ENCODE peak calls at places on chromosomes 3 and 15, in seven cellular contexts. One of them, this sample, is unnamed.

GRCh38 chr3:70832811-70833509 is 520.5 kb upstream of the MDFIC2 start:
- DNase-seq in HCT116: no peak
- DNase-seq in HepG2: no peak
- DNase-seq in SK-N-SH: no peak
- DNase-seq in K562: no peak
- DNase-seq in GM12878: no peak
- DNase-seq in H1: no peak
- DNase-seq in this sample: no peak

GRCh38 chr3:152977356-152977755 is 142.4 kb downstream of the P2RY1 start:
- DNase-seq in HCT116: no peak
- DNase-seq in HepG2: no peak
- DNase-seq in SK-N-SH: no peak
- DNase-seq in K562: no peak
- DNase-seq in GM12878: no peak
- DNase-seq in H1: no peak
- DNase-seq in this sample: no peak

GRCh38 chr15:66775127-66776105 is 73.4 kb downstream of the SMAD6 start:
- DNase-seq in HCT116: no peak
- DNase-seq in HepG2: no peak
- DNase-seq in SK-N-SH: peak
- DNase-seq in K562: no peak
- DNase-seq in GM12878: no peak
- DNase-seq in H1: no peak
- DNase-seq in this sample: no peak

GRCh38 chr3:65288781-65289180 is 601.0 kb upstream of the ADAMTS9 start:
- DNase-seq in HCT116: no peak
- DNase-seq in HepG2: no peak
- DNase-seq in SK-N-SH: no peak
- DNase-seq in K562: no peak
- DNase-seq in GM12878: no peak
- DNase-seq in H1: no peak
- DNase-seq in this sample: no peak

GRCh38 chr3:4948395-4948794 is 30.8 kb upstream of the BHLHE40 start:
- DNase-seq in HCT116: no peak
- DNase-seq in HepG2: no peak
- DNase-seq in SK-N-SH: no peak
- DNase-seq in K562: no peak
- DNase-seq in GM12878: no peak
- DNase-seq in H1: no peak
- DNase-seq in this sample: no peak

GRCh38 chr15:31598620-31599019 is 272.0 kb downstream of the KLF13 start:
- DNase-seq in HCT116: no peak
- DNase-seq in HepG2: peak
- DNase-seq in SK-N-SH: no peak
- DNase-seq in K562: peak
- DNase-seq in GM12878: no peak
- DNase-seq in H1: peak
- DNase-seq in this sample: no peak

GRCh38 chr3:46576-46975 is 150.0 kb upstream of the CHL1 start:
- DNase-seq in HCT116: no peak
- DNase-seq in HepG2: no peak
- DNase-seq in SK-N-SH: no peak
- DNase-seq in K562: no peak
- DNase-seq in GM12878: no peak
- DNase-seq in H1: no peak
- DNase-seq in this sample: no peak

GRCh38 chr3:23761440-23761896 is 44.3 kb upstream of the UBE2E1 start:
- DNase-seq in HCT116: peak
- DNase-seq in HepG2: peak
- DNase-seq in SK-N-SH: no peak
- DNase-seq in K562: peak
- DNase-seq in GM12878: peak
- DNase-seq in H1: no peak
- DNase-seq in this sample: peak

GRCh38 chr15:62964251-62964650 is 78.3 kb upstream of the TPM1 start:
- DNase-seq in HCT116: no peak
- DNase-seq in HepG2: no peak
- DNase-seq in SK-N-SH: no peak
- DNase-seq in K562: no peak
- DNase-seq in GM12878: no peak
- DNase-seq in H1: no peak
- DNase-seq in this sample: no peak

GRCh38 chr3:99637041-99637380 is 1.4 kb upstream of the COL8A1 start:
- DNase-seq in HCT116: no peak
- DNase-seq in HepG2: no peak
- DNase-seq in SK-N-SH: no peak
- DNase-seq in K562: no peak
- DNase-seq in GM12878: no peak
- DNase-seq in H1: no peak
- DNase-seq in this sample: no peak

GRCh38 chr3:38165722-38166387 is 518 bp downstream of the OXSR1 start:
- DNase-seq in HCT116: no peak
- DNase-seq in HepG2: peak
- DNase-seq in SK-N-SH: no peak
- DNase-seq in K562: peak
- DNase-seq in GM12878: no peak
- DNase-seq in H1: no peak
- DNase-seq in this sample: peak

GRCh38 chr3:13308406-13308805 is 111.7 kb downstream of the NUP210 start:
- DNase-seq in HCT116: peak
- DNase-seq in HepG2: peak
- DNase-seq in SK-N-SH: peak
- DNase-seq in K562: peak
- DNase-seq in GM12878: no peak
- DNase-seq in H1: peak
- DNase-seq in this sample: peak

GRCh38 chr3:57977755-57978715 is 30.2 kb upstream of the FLNB start:
- DNase-seq in HCT116: peak
- DNase-seq in HepG2: peak
- DNase-seq in SK-N-SH: peak
- DNase-seq in K562: no peak
- DNase-seq in GM12878: no peak
- DNase-seq in H1: no peak
- DNase-seq in this sample: no peak

GRCh38 chr15:88911766-88912118 is 1.4 kb downstream of the MFGE8 start:
- DNase-seq in HCT116: no peak
- DNase-seq in HepG2: no peak
- DNase-seq in SK-N-SH: no peak
- DNase-seq in K562: peak
- DNase-seq in GM12878: no peak
- DNase-seq in H1: no peak
- DNase-seq in this sample: no peak

GRCh38 chr15:34240537-34240936 is 15.7 kb downstream of the EMC4 start:
- DNase-seq in HCT116: no peak
- DNase-seq in HepG2: no peak
- DNase-seq in SK-N-SH: no peak
- DNase-seq in K562: no peak
- DNase-seq in GM12878: no peak
- DNase-seq in H1: no peak
- DNase-seq in this sample: no peak

GRCh38 chr15:34246276-34247010 is 21.6 kb downstream of the EMC4 start:
- DNase-seq in HCT116: no peak
- DNase-seq in HepG2: no peak
- DNase-seq in SK-N-SH: no peak
- DNase-seq in K562: no peak
- DNase-seq in GM12878: no peak
- DNase-seq in H1: no peak
- DNase-seq in this sample: no peak

GRCh38 chr15:34243226-34243625 is 18.4 kb downstream of the EMC4 start:
- DNase-seq in HCT116: no peak
- DNase-seq in HepG2: no peak
- DNase-seq in SK-N-SH: no peak
- DNase-seq in K562: no peak
- DNase-seq in GM12878: no peak
- DNase-seq in H1: no peak
- DNase-seq in this sample: no peak

GRCh38 chr15:34239151-34239761 is 14.4 kb downstream of the EMC4 start:
- DNase-seq in HCT116: peak
- DNase-seq in HepG2: peak
- DNase-seq in SK-N-SH: no peak
- DNase-seq in K562: no peak
- DNase-seq in GM12878: no peak
- DNase-seq in H1: no peak
- DNase-seq in this sample: no peak

GRCh38 chr15:34241376-34242350 is 16.8 kb downstream of the EMC4 start:
- DNase-seq in HCT116: no peak
- DNase-seq in HepG2: peak
- DNase-seq in SK-N-SH: peak
- DNase-seq in K562: peak
- DNase-seq in GM12878: no peak
- DNase-seq in H1: no peak
- DNase-seq in this sample: peak
- TF ChIP-seq JUND in HCT116: no peak
- TF ChIP-seq JUND in HepG2: no peak
- TF ChIP-seq JUND in SK-N-SH: no peak
- TF ChIP-seq JUND in K562: no peak
- TF ChIP-seq JUND in GM12878: no peak
- TF ChIP-seq JUND in H1: no peak
- TF ChIP-seq JUND in this sample: no peak

DNA sequence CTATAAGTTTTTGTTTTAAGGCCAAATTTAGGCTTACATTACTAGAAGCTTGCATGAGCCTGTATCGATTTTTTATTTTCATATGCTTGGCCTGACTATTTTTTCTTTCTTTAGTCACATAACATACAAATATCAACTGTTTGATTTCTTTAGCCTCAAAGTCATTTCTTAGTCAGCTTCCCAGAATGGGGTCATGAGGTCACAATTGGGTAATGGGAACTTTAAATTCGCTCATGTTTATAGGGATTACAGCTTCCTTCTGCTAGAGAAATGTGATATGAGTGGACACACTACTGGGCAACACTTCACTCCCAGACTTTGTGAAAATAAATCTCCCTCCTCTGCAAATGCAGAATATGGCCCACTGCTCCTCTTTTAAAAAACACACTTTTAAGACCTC is 9.1 kb upstream of the TIPARP start:
- DNase-seq in HCT116: no peak
- DNase-seq in HepG2: no peak
- DNase-seq in SK-N-SH: no peak
- DNase-seq in K562: no peak
- DNase-seq in GM12878: no peak
- DNase-seq in H1: no peak
- DNase-seq in this sample: no peak
- TF ChIP-seq JUND in HCT116: no peak
- TF ChIP-seq JUND in HepG2: no peak
- TF ChIP-seq JUND in SK-N-SH: no peak
- TF ChIP-seq JUND in K562: no peak
- TF ChIP-seq JUND in GM12878: no peak
- TF ChIP-seq JUND in H1: no peak
- TF ChIP-seq JUND in this sample: no peak

GRCh38 chr3:181493423-181493822 is 218.3 kb upstream of the SOX2 start:
- DNase-seq in HCT116: no peak
- DNase-seq in HepG2: no peak
- DNase-seq in SK-N-SH: no peak
- DNase-seq in K562: no peak
- DNase-seq in GM12878: no peak
- DNase-seq in H1: no peak
- DNase-seq in this sample: no peak
- TF ChIP-seq JUND in HCT116: no peak
- TF ChIP-seq JUND in HepG2: no peak
- TF ChIP-seq JUND in SK-N-SH: peak
- TF ChIP-seq JUND in K562: no peak
- TF ChIP-seq JUND in GM12878: no peak
- TF ChIP-seq JUND in H1: no peak
- TF ChIP-seq JUND in this sample: no peak

GRCh38 chr15:73818308-73818985 is 54.9 kb upstream of the TBC1D21 start:
- DNase-seq in HCT116: no peak
- DNase-seq in HepG2: no peak
- DNase-seq in SK-N-SH: peak
- DNase-seq in K562: no peak
- DNase-seq in GM12878: no peak
- DNase-seq in H1: no peak
- DNase-seq in this sample: no peak
- TF ChIP-seq JUND in HCT116: no peak
- TF ChIP-seq JUND in HepG2: no peak
- TF ChIP-seq JUND in SK-N-SH: no peak
- TF ChIP-seq JUND in K562: no peak
- TF ChIP-seq JUND in GM12878: no peak
- TF ChIP-seq JUND in H1: no peak
- TF ChIP-seq JUND in this sample: no peak

GRCh38 chr15:44194397-44195150 is 497 bp downstream of the FRMD5 start:
- DNase-seq in HCT116: no peak
- DNase-seq in HepG2: no peak
- DNase-seq in SK-N-SH: peak
- DNase-seq in K562: peak
- DNase-seq in GM12878: no peak
- DNase-seq in H1: no peak
- DNase-seq in this sample: no peak
- TF ChIP-seq JUND in HCT116: no peak
- TF ChIP-seq JUND in HepG2: no peak
- TF ChIP-seq JUND in SK-N-SH: peak
- TF ChIP-seq JUND in K562: peak
- TF ChIP-seq JUND in GM12878: no peak
- TF ChIP-seq JUND in H1: no peak
- TF ChIP-seq JUND in this sample: no peak

DNA sequence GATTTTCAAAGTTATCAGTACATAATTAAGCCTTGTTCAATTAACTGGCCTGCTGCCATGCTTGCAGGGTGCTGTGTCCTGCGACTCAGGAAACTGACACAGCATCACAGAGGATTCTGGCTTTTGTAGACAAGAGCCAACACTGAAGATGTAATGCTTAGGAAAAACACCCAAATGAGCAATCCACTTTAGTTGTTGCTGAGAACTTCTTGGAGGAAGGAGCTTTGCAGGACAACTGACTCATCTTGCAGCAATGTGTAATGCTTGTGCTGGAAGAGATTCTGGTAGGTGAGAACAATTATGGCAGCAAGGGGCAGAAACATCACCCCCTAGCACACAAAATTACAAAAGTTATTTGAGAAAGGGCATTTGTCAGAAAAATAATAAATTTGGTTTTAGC is 67.6 kb downstream of the NLGN1 start:
- DNase-seq in HCT116: no peak
- DNase-seq in HepG2: no peak
- DNase-seq in SK-N-SH: no peak
- DNase-seq in K562: no peak
- DNase-seq in GM12878: no peak
- DNase-seq in H1: no peak
- DNase-seq in this sample: no peak
- TF ChIP-seq JUND in HCT116: no peak
- TF ChIP-seq JUND in HepG2: no peak
- TF ChIP-seq JUND in SK-N-SH: peak
- TF ChIP-seq JUND in K562: no peak
- TF ChIP-seq JUND in GM12878: no peak
- TF ChIP-seq JUND in H1: no peak
- TF ChIP-seq JUND in this sample: no peak